ENCODE peak calls at places on chromosomes 13 and 19, in seven cellular contexts. One of them, this sample, is unnamed.

GRCh38 chr19:31049431-31049830 is 299.8 kb downstream of the TSHZ3 start:
- DNase-seq in MCF 10A: no peak
- DNase-seq in ascending aorta: no peak
- DNase-seq in heart right ventricle: no peak
- DNase-seq in IMR-90: no peak
- DNase-seq in psoas muscle: no peak
- DNase-seq in hypothalamus: no peak
- DNase-seq in this sample: no peak

GRCh38 chr19:50790898-50791562 is 815 bp downstream of the ACP4 start:
- DNase-seq in MCF 10A: no peak
- DNase-seq in ascending aorta: no peak
- DNase-seq in hypothalamus: no peak
- DNase-seq in IMR-90: no peak
- DNase-seq in psoas muscle: no peak
- DNase-seq in heart right ventricle: no peak
- DNase-seq in this sample: no peak

GRCh38 chr13:99316657-99317244 is 9.6 kb upstream of the GPR183 start:
- DNase-seq in heart right ventricle: no peak
- DNase-seq in psoas muscle: peak
- DNase-seq in IMR-90: no peak
- DNase-seq in ascending aorta: no peak
- DNase-seq in hypothalamus: no peak
- DNase-seq in MCF 10A: peak
- DNase-seq in this sample: peak

GRCh38 chr13:32121316-32121715 is 89.7 kb downstream of the FRY start:
- DNase-seq in MCF 10A: no peak
- DNase-seq in IMR-90: no peak
- DNase-seq in heart right ventricle: no peak
- DNase-seq in hypothalamus: no peak
- DNase-seq in psoas muscle: no peak
- DNase-seq in ascending aorta: no peak
- DNase-seq in this sample: no peak

GRCh38 chr19:43504426-43505185 is at the start of gene PHLDB3:
- DNase-seq in ascending aorta: peak
- DNase-seq in heart right ventricle: peak
- DNase-seq in IMR-90: peak
- DNase-seq in hypothalamus: no peak
- DNase-seq in psoas muscle: peak
- DNase-seq in MCF 10A: no peak
- DNase-seq in this sample: peak

GRCh38 chr19:55437410-55437809 is 5.7 kb downstream of the SHISA7 start:
- DNase-seq in MCF 10A: peak
- DNase-seq in hypothalamus: no peak
- DNase-seq in heart right ventricle: peak
- DNase-seq in IMR-90: peak
- DNase-seq in psoas muscle: peak
- DNase-seq in ascending aorta: no peak
- DNase-seq in this sample: peak

GRCh38 chr19:57152921-57153320 is 7.9 kb upstream of the ZIM3 start:
- DNase-seq in IMR-90: no peak
- DNase-seq in MCF 10A: no peak
- DNase-seq in hypothalamus: no peak
- DNase-seq in ascending aorta: no peak
- DNase-seq in psoas muscle: no peak
- DNase-seq in heart right ventricle: no peak
- DNase-seq in this sample: no peak

GRCh38 chr13:24688111-24688510 is 7.9 kb downstream of the ATP12A start:
- DNase-seq in IMR-90: no peak
- DNase-seq in MCF 10A: no peak
- DNase-seq in ascending aorta: no peak
- DNase-seq in heart right ventricle: no peak
- DNase-seq in psoas muscle: no peak
- DNase-seq in hypothalamus: no peak
- DNase-seq in this sample: no peak

GRCh38 chr13:30477346-30478235 is 11.9 kb upstream of the HMGB1 start:
- DNase-seq in IMR-90: no peak
- DNase-seq in MCF 10A: no peak
- DNase-seq in heart right ventricle: no peak
- DNase-seq in hypothalamus: no peak
- DNase-seq in ascending aorta: no peak
- DNase-seq in psoas muscle: no peak
- DNase-seq in this sample: no peak

GRCh38 chr13:104143760-104144406 is 1077.7 kb upstream of the SLC10A2 start:
- DNase-seq in IMR-90: no peak
- DNase-seq in heart right ventricle: no peak
- DNase-seq in psoas muscle: no peak
- DNase-seq in MCF 10A: no peak
- DNase-seq in ascending aorta: no peak
- DNase-seq in hypothalamus: no peak
- DNase-seq in this sample: no peak

This sample was measured in upper lobe of left lung.